ENCODE peak calls at places on chromosomes 11 and 22, in ten cellular contexts. H, O, C, D, I, K, F, G, Z and A are unnamed samples.

GRCh38 chr22:30267382-30268302 is 991 bp upstream of the OSM start:
- DNase-seq in H (no peak), O (no peak), C (no peak), D (no peak), I (no peak), K (no peak), F (no peak), G (no peak), Z (peak), A (no peak)

GRCh38 chr11:46277623-46278386 is at the start of gene CREB3L1:
- DNase-seq in H (no peak), O (peak), C (no peak), D (peak), I (no peak), K (peak), F (no peak), G (peak), Z (no peak), A (peak)

GRCh38 chr11:75667268-75667830 is 1.5 kb downstream of the MAP6 start:
- DNase-seq in H (no peak), O (peak), C (no peak), D (peak), I (peak), K (no peak), F (no peak), G (peak), Z (no peak), A (peak)

GRCh38 chr11:59062602-59063529 is 23.2 kb upstream of the GLYATL1B start:
- DNase-seq in H (no peak), O (peak), C (no peak), D (peak), I (no peak), K (no peak), F (no peak), G (no peak), Z (no peak), A (no peak)

GRCh38 chr22:27377501-27377900 is 424.1 kb downstream of the MN1 start:
- DNase-seq in H (no peak), O (no peak), C (no peak), D (no peak), I (no peak), K (no peak), F (no peak), G (no peak), Z (no peak), A (no peak)

GRCh38 chr11:129989437-129989836 is 13.2 kb downstream of the PRDM10 start:
- DNase-seq in H (no peak), O (no peak), C (no peak), D (no peak), I (no peak), K (peak), F (no peak), G (no peak), Z (no peak), A (no peak)

GRCh38 chr11:67349457-67349856 is 3.9 kb downstream of the POLD4 start:
- DNase-seq in H (no peak), O (no peak), C (no peak), D (peak), I (no peak), K (no peak), F (no peak), G (no peak), Z (no peak), A (no peak)

GRCh38 chr11:28984216-28984615 is 876.0 kb downstream of the METTL15 start:
- DNase-seq in H (no peak), O (no peak), C (no peak), D (no peak), I (no peak), K (no peak), F (no peak), G (no peak), Z (no peak), A (no peak)

GRCh38 chr22:20810645-20811044 is 36.7 kb downstream of the SERPIND1 start:
- DNase-seq in H (no peak), O (no peak), C (no peak), D (peak), I (no peak), K (no peak), F (no peak), G (no peak), Z (no peak), A (no peak)

GRCh38 chr11:64710418-64711137 is 12.4 kb downstream of the NRXN2 start:
- DNase-seq in H (no peak), O (peak), C (no peak), D (no peak), I (no peak), K (no peak), F (no peak), G (peak), Z (no peak), A (peak)

GRCh38 chr11:38448284-38448683 is 1850.2 kb upstream of the RAG2 start:
- DNase-seq in H (no peak), O (peak), C (no peak), D (no peak), I (no peak), K (no peak), F (no peak), G (peak), Z (no peak), A (no peak)

GRCh38 chr11:8584511-8584910 is 9.5 kb downstream of the STK33 start:
- DNase-seq in H (no peak), O (no peak), C (no peak), D (no peak), I (no peak), K (no peak), F (no peak), G (no peak), Z (no peak), A (no peak)